ENCODE peak calls at places on chromosome 20, in seven cellular contexts. V, K, U, H, C, I and T are unnamed samples.

GRCh38 chr20:58992911-58993310 is 11.9 kb downstream of the NELFCD start:
- DNase-seq in V (no peak), K (no peak), U (no peak), H (no peak), C (no peak), I (no peak), T (no peak)

GRCh38 chr20:36975085-36975829 is 23.7 kb upstream of the SAMHD1 start:
- DNase-seq in V (peak; percentile 59), K (no peak), U (no peak), H (no peak), C (no peak), I (no peak), T (peak; percentile 36)

GRCh38 chr20:8363970-8364733 is 232.1 kb downstream of the PLCB1 start:
- DNase-seq in V (no peak), K (no peak), U (no peak), H (no peak), C (no peak), I (no peak), T (no peak)

GRCh38 chr20:5159928-5160327 is 33.1 kb downstream of the CDS2 start:
- DNase-seq in V (no peak), K (no peak), U (no peak), H (no peak), C (no peak), I (no peak), T (no peak)

GRCh38 chr20:18639501-18639979 is 51.7 kb downstream of the DTD1 start:
- DNase-seq in V (no peak), K (no peak), U (peak; percentile 32), H (no peak), C (no peak), I (peak; percentile 35), T (no peak)

GRCh38 chr20:58891686-58892125 is 39.2 kb downstream of the GNAS start:
- DNase-seq in V (peak; percentile 30), K (peak; percentile 37), U (peak; percentile 86), H (no peak), C (no peak), I (peak; percentile 66), T (peak; percentile 34)

GRCh38 chr20:57893364-57894001 is 183.7 kb upstream of the PMEPA1 start:
- DNase-seq in V (no peak), K (no peak), U (peak; percentile 86), H (no peak), C (no peak), I (no peak), T (no peak)

GRCh38 chr20:32139947-32140346 is 30.4 kb downstream of the TM9SF4 start:
- DNase-seq in V (no peak), K (no peak), U (no peak), H (no peak), C (no peak), I (no peak), T (no peak)

GRCh38 chr20:8073024-8073832 is 53.7 kb upstream of the TMX4 start:
- DNase-seq in V (no peak), K (no peak), U (peak; percentile 17), H (peak; percentile 44), C (no peak), I (peak; percentile 18), T (no peak)